ENCODE peak calls at places on chromosomes 1 and 21, in seven cellular contexts. M is IMR-90, N is esophagus muscularis mucosa, K is prostate gland, Z is tibial nerve, X is Peyer's patch, L is A549. H is an unnamed sample.
A peak's percentile ranks its signal among the peaks of the same experiment; 100 is the strongest.

GRCh38 chr1:1842360-1843146 is 48.3 kb downstream of the GNB1 start:
- DNase-seq in L (no peak), Z (no peak), M (no peak), N (no peak), K (no peak), X (peak; percentile 74), H (no peak)

GRCh38 chr1:16625497-16626408 is 12.4 kb upstream of the NBPF1 start:
- DNase-seq in M (no peak), K (no peak), X (peak; percentile 58), Z (no peak), N (no peak), L (no peak), H (peak; percentile 52)

GRCh38 chr1:179340915-179341314 is 24.9 kb upstream of the AXDND1 start:
- DNase-seq in Z (no peak), L (no peak), N (no peak), X (no peak), M (no peak), K (no peak), H (no peak)

GRCh38 chr1:14880456-14881316 is 272.9 kb upstream of the TMEM51 start:
- DNase-seq in K (no peak), M (peak; percentile 26), L (no peak), Z (no peak), X (no peak), N (no peak), H (no peak)

GRCh38 chr1:205068457-205069035 is 15.7 kb downstream of the TMEM81 start:
- DNase-seq in N (no peak), Z (no peak), X (peak; percentile 13), K (no peak), M (peak; percentile 30), L (no peak), H (no peak)

GRCh38 chr1:86416343-86416742 is 7.6 kb upstream of the CLCA2 start:
- DNase-seq in K (no peak), L (no peak), N (no peak), X (peak; percentile 89), Z (no peak), M (no peak), H (no peak)

GRCh38 chr1:240598602-240599001 is 13.4 kb downstream of the GREM2 start:
- DNase-seq in N (no peak), L (no peak), X (no peak), M (no peak), K (no peak), Z (no peak), H (no peak)

GRCh38 chr1:24203404-24203803 is 16.3 kb upstream of the IFNLR1 start:
- DNase-seq in Z (no peak), N (no peak), X (peak; percentile 78), M (no peak), K (peak; percentile 71), L (no peak), H (peak; percentile 86)

GRCh38 chr1:87853576-87854351 is 525.1 kb downstream of the LMO4 start:
- DNase-seq in K (no peak), N (no peak), L (no peak), X (no peak), Z (no peak), M (peak; percentile 54), H (no peak)

GRCh38 chr1:222781251-222781650 is 33.6 kb upstream of the DISP1 start:
- DNase-seq in L (no peak), M (no peak), N (no peak), Z (no peak), X (no peak), K (no peak), H (no peak)

GRCh38 chr1:200673952-200674823 is 4.5 kb upstream of the DDX59 start:
- DNase-seq in M (peak; percentile 75), N (no peak), Z (no peak), X (no peak), K (no peak), L (no peak), H (no peak)

GRCh38 chr21:45887121-45887611 is 94.4 kb upstream of the COL6A1 start:
- DNase-seq in K (no peak), X (no peak), M (no peak), L (no peak), N (no peak), Z (no peak), H (no peak)

GRCh38 chr1:240801445-240801844 is 189.5 kb upstream of the GREM2 start:
- DNase-seq in L (no peak), X (no peak), N (no peak), K (no peak), Z (peak; percentile 12), M (peak; percentile 65), H (no peak)

GRCh38 chr1:231093158-231093922 is 53.3 kb upstream of the FAM89A start:
- DNase-seq in Z (no peak), K (no peak), N (no peak), X (no peak), L (no peak), M (no peak), H (no peak)

GRCh38 chr1:17891205-17892110 is 136.3 kb downstream of the ACTL8 start:
- DNase-seq in Z (no peak), N (no peak), M (no peak), L (no peak), X (no peak), K (no peak), H (no peak)

GRCh38 chr1:30258471-30258870 is 464.9 kb downstream of the MATN1 start:
- DNase-seq in M (no peak), N (no peak), K (no peak), X (no peak), L (no peak), Z (no peak), H (no peak)

GRCh38 chr1:109869141-109869540 is 41.5 kb upstream of the CSF1 start:
- DNase-seq in M (no peak), N (no peak), K (no peak), L (no peak), X (no peak), Z (no peak), H (no peak)

GRCh38 chr21:31911138-31911907 is 38.5 kb downstream of the HUNK start:
- DNase-seq in X (no peak), L (no peak), M (peak; percentile 86), N (no peak), K (no peak), Z (no peak), H (no peak)

GRCh38 chr21:35204850-35205564 is 155.9 kb upstream of the RUNX1 start:
- DNase-seq in L (no peak), M (peak; percentile 98), N (no peak), X (peak; percentile 52), K (peak; percentile 21), Z (no peak), H (no peak)
- H3K4me3 ChIP-seq in L (no peak overlapping the region), M (peak overlapping the region; percentile 25), N (peak overlapping the region; percentile 30), X (no peak overlapping the region), K (no peak overlapping the region), Z (peak overlapping the region; percentile 28), H (peak overlapping the region; percentile 13)

DNA sequence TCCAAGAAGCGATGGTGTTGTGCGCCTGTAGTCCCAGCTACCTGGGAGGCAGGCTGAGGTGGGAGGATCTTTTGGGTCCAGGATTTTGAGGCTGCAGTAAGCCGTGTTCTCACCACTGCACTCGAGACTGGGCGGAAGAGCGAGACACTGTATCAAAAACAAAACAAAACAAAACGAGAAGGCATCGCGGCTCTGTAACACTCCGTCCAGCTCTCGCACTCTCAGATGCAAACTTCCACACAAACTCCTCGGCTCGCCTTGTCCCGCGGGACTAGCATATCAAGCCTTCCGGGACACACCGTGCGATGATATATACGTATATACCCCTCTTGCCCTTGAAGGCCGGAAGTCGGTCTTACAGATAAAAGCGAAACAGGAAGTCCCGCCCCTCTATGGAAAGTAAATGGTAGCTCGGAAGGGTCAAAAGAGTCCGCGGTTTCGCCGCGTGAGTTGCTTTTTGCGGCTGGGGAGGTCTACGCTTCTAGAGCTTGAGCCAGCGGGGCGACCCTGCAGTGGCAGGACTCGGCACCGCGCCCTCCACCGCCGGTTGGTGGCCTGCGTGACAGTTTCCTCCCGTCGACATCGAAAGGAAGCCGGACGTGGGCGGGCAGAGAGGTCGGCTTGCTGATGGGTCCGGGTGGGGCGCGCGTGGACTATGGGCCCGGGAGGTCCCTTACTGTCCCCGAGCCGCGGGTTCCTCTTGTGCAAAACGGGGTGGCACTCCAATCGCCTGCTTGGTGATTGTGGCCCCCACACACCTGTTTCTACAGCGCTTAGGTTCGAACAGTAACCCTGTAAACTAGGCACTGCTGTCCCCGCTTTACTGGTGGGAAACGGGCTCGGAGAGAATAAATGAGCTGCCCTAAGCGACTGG is at the start of gene COA6:
- DNase-seq in K (peak; percentile 87), N (peak; percentile 98), L (peak; percentile 89), M (peak; percentile 97), Z (peak; percentile 92), X (peak; percentile 96), H (peak; percentile 87)
- TF ChIP-seq POLR2A in K (peak; percentile 68), N (peak; percentile 44), L (peak; percentile 91), M (peak; percentile 79), Z (peak; percentile 63), X (peak; percentile 94), H (peak; percentile 60)

GRCh38 chr21:42094811-42095210 is 23.7 kb downstream of the UMODL1 start:
- DNase-seq in M (no peak), N (no peak), X (no peak), Z (no peak), K (no peak), L (no peak), H (no peak)

GRCh38 chr21:42093991-42094417 is 22.9 kb downstream of the UMODL1 start:
- DNase-seq in L (peak; percentile 8), K (peak; percentile 32), N (no peak), X (no peak), M (peak; percentile 93), Z (no peak), H (peak; percentile 76)

GRCh38 chr21:42096593-42096992 is 25.5 kb downstream of the UMODL1 start:
- DNase-seq in L (no peak), K (no peak), Z (no peak), X (no peak), N (no peak), M (no peak), H (no peak)

GRCh38 chr21:42097274-42097673 is 26.2 kb downstream of the UMODL1 start:
- DNase-seq in X (no peak), Z (no peak), L (no peak), M (peak; percentile 16), N (no peak), K (no peak), H (no peak)

DNA sequence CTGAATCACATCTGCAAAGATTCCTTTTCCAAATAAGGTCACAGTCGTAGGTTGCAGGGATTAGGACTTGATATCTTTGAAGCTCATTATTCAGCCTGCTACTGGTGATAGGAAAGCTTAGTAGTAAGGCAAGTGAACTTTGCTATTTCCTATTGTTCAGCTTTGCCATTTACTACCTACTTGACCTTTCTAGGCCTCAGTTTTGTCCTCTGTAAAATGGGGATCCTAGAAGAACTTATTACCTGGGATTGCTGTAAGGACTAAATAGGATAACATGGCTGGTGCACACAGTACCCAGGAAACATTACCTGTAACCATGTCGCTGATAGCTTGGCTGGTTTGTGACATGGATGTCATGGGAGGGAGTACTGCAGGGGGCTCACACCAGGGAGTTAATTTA is 24.5 kb downstream of the UMODL1 start:
- DNase-seq in N (no peak), K (no peak), Z (no peak), L (no peak), X (no peak), M (no peak), H (no peak)
- H3K4me1 ChIP-seq in N (peaks cover 14% of the 10 kb centered on the region), K (no peaks in the 10 kb centered on the region), Z (no peaks in the 10 kb centered on the region), L (peaks cover 11% of the 10 kb centered on the region), X (peaks cover 14% of the 10 kb centered on the region), M (peaks cover 16% of the 10 kb centered on the region), H (no peaks in the 10 kb centered on the region)

GRCh38 chr1:89929467-89930063 is 65.3 kb upstream of the ZNF326 start:
- DNase-seq in L (no peak), K (no peak), M (no peak), Z (no peak), N (no peak), X (no peak), H (no peak)
- H3K4me3 ChIP-seq in L (no peak overlapping the region), K (no peak overlapping the region), M (no peak overlapping the region), Z (no peak overlapping the region), N (no peak overlapping the region), X (no peak overlapping the region), H (no peak overlapping the region)

GRCh38 chr1:225845633-225846259 is 35.8 kb downstream of the EPHX1 start:
- DNase-seq in K (peak; percentile 82), X (peak; percentile 72), Z (peak; percentile 76), N (no peak), M (peak; percentile 75), L (peak; percentile 72), H (peak; percentile 73)
- TF ChIP-seq POLR2A in K (no peak), X (no peak), Z (no peak), N (no peak), M (peak; percentile 54), L (no peak), H (no peak)

H was measured in breast epithelium.